ENCODE peak calls at places on chromosomes 16 and 17, in ten cellular contexts. X is HuH-7.5; W is AG09319; G is endothelial cell; P is iris pigment epithelial cell; F is CD8-positive, alpha-beta memory T cell; I is CD4-positive, alpha-beta T cell; T is foreskin fibroblast; J is NCI-H1105 treated with DMSO at 0.1 percent for 48 hours; V is amygdala. Y is an unnamed sample.

GRCh38 chr17:2089021-2089422 is 34.1 kb downstream of the HIC1 start:
- DNase-seq in F (no peak), V (no peak), J (no peak), W (no peak), G (no peak), X (no peak), I (no peak), P (peak), T (peak), Y (no peak)

GRCh38 chr17:35972066-35972465 is 9.2 kb downstream of the CCL16 start:
- DNase-seq in X (no peak), P (no peak), W (no peak), G (no peak), F (no peak), I (no peak), V (no peak), T (no peak), J (no peak), Y (no peak)

GRCh38 chr16:73143681-73144370 is 95.9 kb upstream of the ZFHX3 start:
- DNase-seq in G (no peak), J (peak), V (no peak), F (no peak), I (no peak), W (peak), T (peak), P (peak), X (no peak), Y (no peak)

GRCh38 chr16:68760671-68761275 is 23.7 kb downstream of the CDH1 start:
- DNase-seq in F (no peak), X (no peak), J (no peak), T (no peak), V (no peak), W (no peak), I (no peak), P (peak), G (no peak), Y (no peak)

GRCh38 chr17:80303824-80304223 is 43.2 kb downstream of the RNF213 start:
- DNase-seq in X (no peak), G (no peak), P (no peak), W (no peak), I (no peak), J (no peak), V (no peak), F (no peak), T (no peak), Y (no peak)

GRCh38 chr16:49052846-49053245 is 228.8 kb downstream of the CBLN1 start:
- DNase-seq in I (no peak), T (no peak), G (no peak), W (no peak), F (no peak), J (no peak), X (no peak), P (no peak), V (no peak), Y (peak)

GRCh38 chr17:34665150-34665802 is 85.9 kb downstream of the TMEM132E start:
- DNase-seq in I (peak), J (no peak), F (no peak), G (no peak), T (no peak), X (no peak), P (no peak), W (no peak), V (no peak), Y (no peak)

GRCh38 chr17:82013772-82014321 is 8.8 kb downstream of the CENPX start:
- DNase-seq in V (no peak), F (no peak), I (no peak), G (no peak), P (no peak), X (no peak), W (no peak), J (no peak), T (no peak), Y (no peak)

GRCh38 chr16:67372664-67373063 is 20.6 kb downstream of the TPPP3 start:
- DNase-seq in G (no peak), W (peak), F (no peak), V (no peak), P (no peak), X (no peak), T (peak), I (no peak), J (peak), Y (no peak)

GRCh38 chr17:35555695-35556094 is 4.9 kb downstream of the SLFN14 start:
- DNase-seq in W (no peak), G (no peak), P (no peak), I (no peak), V (no peak), F (no peak), X (no peak), J (no peak), T (no peak), Y (no peak)

GRCh38 chr16:85376292-85377095 is 236.6 kb upstream of the GSE1 start:
- DNase-seq in I (no peak), X (no peak), V (peak), T (no peak), J (no peak), P (no peak), F (no peak), W (no peak), G (no peak), Y (no peak)

GRCh38 chr17:37770631-37771518 is 26.0 kb upstream of the HNF1B start:
- DNase-seq in X (peak), W (peak), G (peak), I (peak), V (no peak), T (peak), P (peak), J (peak), F (no peak), Y (no peak)

GRCh38 chr17:29038511-29039300 is 4.2 kb upstream of the PIPOX start:
- DNase-seq in G (no peak), J (no peak), W (no peak), X (no peak), F (no peak), I (no peak), T (no peak), V (no peak), P (no peak), Y (no peak)

GRCh38 chr17:14196337-14196997 is 40.2 kb downstream of the CDRT15 start:
- DNase-seq in T (no peak), V (no peak), I (no peak), G (no peak), J (no peak), W (no peak), P (no peak), F (no peak), X (no peak), Y (no peak)

GRCh38 chr16:85416267-85417109 is 196.6 kb upstream of the GSE1 start:
- DNase-seq in V (no peak), T (peak), J (peak), P (peak), W (no peak), I (peak), F (peak), G (peak), X (peak), Y (no peak)

GRCh38 chr17:75749545-75750389 is 15.2 kb downstream of the GALK1 start:
- DNase-seq in X (peak), T (peak), P (peak), J (peak), W (no peak), I (peak), V (no peak), F (peak), G (peak), Y (peak)

GRCh38 chr16:21628772-21629171 is 23.6 kb downstream of the IGSF6 start:
- DNase-seq in X (no peak), F (no peak), P (no peak), J (no peak), W (no peak), G (no peak), V (no peak), T (peak), I (no peak), Y (no peak)

GRCh38 chr17:38341035-38341721 is 2.6 kb downstream of the GPR179 start:
- DNase-seq in T (peak), P (no peak), G (no peak), F (no peak), J (peak), I (no peak), V (no peak), W (no peak), X (no peak), Y (no peak)

Y was measured in esophagus muscularis mucosa.